ENCODE peak calls at places on chromosome 3, in four cellular contexts. L, F, O and J are unnamed samples.

GRCh38 chr3:150248116-150248864 is 159.8 kb upstream of the TSC22D2 start:
- DNase-seq in L (peak), F (no peak), O (peak), J (no peak)

GRCh38 chr3:16800361-16800760 is 84.4 kb upstream of the PLCL2 start:
- DNase-seq in L (no peak), F (no peak), O (no peak), J (no peak)

GRCh38 chr3:64184621-64185020 is 40.6 kb downstream of the PRICKLE2 start:
- DNase-seq in L (peak), F (no peak), O (peak), J (no peak)

GRCh38 chr3:106281231-106281630 is 412.4 kb upstream of the CBLB start:
- DNase-seq in L (no peak), F (no peak), O (no peak), J (no peak)

GRCh38 chr3:142027713-142028112 is 121.6 kb downstream of the TFDP2 start:
- DNase-seq in L (peak), F (peak), O (peak), J (no peak)

GRCh38 chr3:183061431-183062172 is 37.7 kb downstream of the MCCC1 start:
- DNase-seq in L (peak), F (no peak), O (no peak), J (no peak)

GRCh38 chr3:98692787-98693473 is 70.2 kb upstream of the ST3GAL6 start:
- DNase-seq in L (no peak), F (no peak), O (no peak), J (no peak)

GRCh38 chr3:127064391-127065137 is 81.6 kb downstream of the PLXNA1 start:
- DNase-seq in L (peak), F (no peak), O (no peak), J (no peak)

GRCh38 chr3:56102034-56102433 is 366.2 kb downstream of the ERC2 start:
- DNase-seq in L (no peak), F (no peak), O (no peak), J (no peak)

GRCh38 chr3:114856867-114857266 is 290.2 kb downstream of the ZBTB20 start:
- DNase-seq in L (no peak), F (no peak), O (no peak), J (no peak)

GRCh38 chr3:69329897-69330296 is 56.0 kb downstream of the FRMD4B start:
- DNase-seq in L (peak), F (no peak), O (no peak), J (no peak)

GRCh38 chr3:45554001-45554691 is 40.4 kb upstream of the LIMD1 start:
- DNase-seq in L (peak), F (no peak), O (peak), J (no peak)

GRCh38 chr3:8755564-8756237 is 13.7 kb downstream of the OXTR start:
- DNase-seq in L (peak), F (no peak), O (no peak), J (no peak)

GRCh38 chr3:126058666-126059065 is 25.3 kb downstream of the SLC41A3 start:
- DNase-seq in L (no peak), F (no peak), O (no peak), J (no peak)

GRCh38 chr3:160400631-160401150 is 1.2 kb downstream of the SMC4 start:
- DNase-seq in L (no peak), F (no peak), O (no peak), J (peak)

GRCh38 chr3:42300013-42300412 is 34.0 kb upstream of the CCK start:
- DNase-seq in L (peak), F (peak), O (peak), J (peak)

GRCh38 chr3:169678122-169678521 is 14.6 kb upstream of the MECOM start:
- DNase-seq in L (no peak), F (no peak), O (no peak), J (no peak)

GRCh38 chr3:194582196-194582905 is 50.9 kb downstream of the TMEM44 start:
- DNase-seq in L (no peak), F (no peak), O (no peak), J (no peak)

GRCh38 chr3:70731046-70731445 is 418.6 kb upstream of the MDFIC2 start:
- DNase-seq in L (no peak), F (no peak), O (no peak), J (no peak)

GRCh38 chr3:45034612-45035252 is 8.6 kb downstream of the CLEC3B start:
- DNase-seq in L (no peak), F (no peak), O (no peak), J (no peak)

GRCh38 chr3:104635872-104636580 is 730.7 kb upstream of the ALCAM start:
- DNase-seq in L (peak), F (no peak), O (no peak), J (no peak)